ENCODE peak calls at places on chromosome 18, in four cellular contexts. I, T, Z and G are unnamed samples.

GRCh38 chr18:172361-172760 is 14.0 kb downstream of the USP14 start:
- DNase-seq in I (no peak), Z (no peak), T (no peak), G (no peak)

GRCh38 chr18:48244530-48244929 is 164.7 kb downstream of the ZBTB7C start:
- DNase-seq in Z (no peak), T (no peak), I (no peak), G (no peak)

GRCh38 chr18:13983506-13983905 is 68.2 kb upstream of the MC2R start:
- DNase-seq in Z (no peak), T (no peak), I (peak; percentile 18), G (no peak)

GRCh38 chr18:577606-578005 is 2.6 kb upstream of the CETN1 start:
- DNase-seq in Z (no peak), I (no peak), T (no peak), G (no peak)

GRCh38 chr18:3305933-3306332 is 44.0 kb downstream of the MYL12B start:
- DNase-seq in I (no peak), T (no peak), Z (no peak), G (peak; percentile 84)

GRCh38 chr18:41144444-41144843 is 810.6 kb upstream of the PIK3C3 start:
- DNase-seq in I (no peak), Z (no peak), T (no peak), G (peak; percentile 93)

GRCh38 chr18:76380791-76381405 is 114.1 kb downstream of the ZNF516 start:
- DNase-seq in Z (no peak), T (no peak), I (no peak), G (peak; percentile 17)

GRCh38 chr18:59902180-59902992 is 2.6 kb downstream of the PMAIP1 start:
- DNase-seq in Z (peak; percentile 56), I (no peak), T (no peak), G (peak; percentile 68)

GRCh38 chr18:13245481-13246000 is 27.0 kb downstream of the LDLRAD4 start:
- DNase-seq in T (no peak), I (peak; percentile 92), Z (no peak), G (no peak)

GRCh38 chr18:21272016-21272582 is 30.1 kb downstream of the GREB1L start:
- DNase-seq in Z (no peak), T (no peak), I (no peak), G (no peak)

GRCh38 chr18:30457156-30457555 is 585.4 kb downstream of the DSC3 start:
- DNase-seq in T (no peak), Z (no peak), I (no peak), G (no peak)

GRCh38 chr18:23924813-23925212 is 89.7 kb upstream of the TTC39C start:
- DNase-seq in Z (peak; percentile 44), T (no peak), I (no peak), G (no peak)

GRCh38 chr18:9779630-9780029 is 71.5 kb downstream of the RAB31 start:
- DNase-seq in Z (no peak), I (no peak), T (no peak), G (peak; percentile 85)

GRCh38 chr18:62721837-62722795 is 6.8 kb downstream of the PHLPP1 start:
- DNase-seq in T (no peak), Z (peak; percentile 31), I (no peak), G (no peak)

GRCh38 chr18:26621161-26622026 is 73.0 kb upstream of the KCTD1 start:
- DNase-seq in T (no peak), Z (peak; percentile 34), I (no peak), G (peak; percentile 58)

GRCh38 chr18:60391571-60392226 is 19.1 kb upstream of the MC4R start:
- DNase-seq in T (no peak), I (no peak), Z (no peak), G (no peak)

GRCh38 chr18:13463526-13463925 is 245.0 kb downstream of the LDLRAD4 start:
- DNase-seq in T (no peak), Z (no peak), I (no peak), G (no peak)

GRCh38 chr18:24421831-24422230 is 4.6 kb upstream of the IMPACT start:
- DNase-seq in I (no peak), Z (no peak), T (no peak), G (no peak)

GRCh38 chr18:78583739-78584066 is 395.9 kb upstream of the SALL3 start:
- DNase-seq in I (no peak), T (no peak), Z (no peak), G (no peak)

GRCh38 chr18:47901624-47902362 is 28.7 kb downstream of the SMAD2 start:
- DNase-seq in I (no peak), T (no peak), Z (no peak), G (no peak)

GRCh38 chr18:69250305-69251151 is 150.2 kb upstream of the DOK6 start:
- DNase-seq in T (no peak), Z (no peak), I (no peak), G (peak; percentile 58)

GRCh38 chr18:51266736-51267135 is 69.3 kb upstream of the MEX3C start:
- DNase-seq in I (no peak), Z (no peak), T (no peak), G (peak; percentile 85)

GRCh38 chr18:56168049-56168781 is 470.2 kb downstream of the TXNL1 start:
- DNase-seq in Z (peak; percentile 39), T (no peak), I (no peak), G (peak; percentile 79)